ENCODE peak calls at places on chromosomes 4 and X, in seven cellular contexts. One of them, this sample, is unnamed.

GRCh38 chrX:130834830-130835229 is 68.2 kb downstream of the ENOX2 start:
- DNase-seq in lower lobe of right lung: no peak
- DNase-seq in testis: no peak
- DNase-seq in pancreas: no peak
- DNase-seq in mesothelial cell of epicardium: no peak
- DNase-seq in ecto neural progenitor cell: no peak
- DNase-seq in tibial nerve: no peak
- DNase-seq in this sample: no peak

GRCh38 chr4:7515390-7515902 is 80.7 kb upstream of the PSAPL1 start:
- DNase-seq in tibial nerve: no peak
- DNase-seq in mesothelial cell of epicardium: no peak
- DNase-seq in lower lobe of right lung: no peak
- DNase-seq in pancreas: peak; percentile 39
- DNase-seq in ecto neural progenitor cell: no peak
- DNase-seq in testis: peak; percentile 24
- DNase-seq in this sample: no peak

GRCh38 chr4:152983774-152984411 is 47.8 kb downstream of the FHDC1 start:
- DNase-seq in ecto neural progenitor cell: no peak
- DNase-seq in tibial nerve: no peak
- DNase-seq in mesothelial cell of epicardium: no peak
- DNase-seq in lower lobe of right lung: no peak
- DNase-seq in testis: no peak
- DNase-seq in pancreas: no peak
- DNase-seq in this sample: no peak

GRCh38 chr4:68927165-68927564 is 24.4 kb downstream of the UGT2A3 start:
- DNase-seq in tibial nerve: no peak
- DNase-seq in mesothelial cell of epicardium: no peak
- DNase-seq in pancreas: no peak
- DNase-seq in testis: no peak
- DNase-seq in lower lobe of right lung: no peak
- DNase-seq in ecto neural progenitor cell: no peak
- DNase-seq in this sample: no peak

GRCh38 chr4:36256398-36256828 is 12.1 kb upstream of the ARAP2 start:
- DNase-seq in ecto neural progenitor cell: no peak
- DNase-seq in mesothelial cell of epicardium: no peak
- DNase-seq in testis: no peak
- DNase-seq in pancreas: no peak
- DNase-seq in lower lobe of right lung: no peak
- DNase-seq in tibial nerve: no peak
- DNase-seq in this sample: no peak

GRCh38 chr4:109701566-109702399 is 1.5 kb downstream of the CASP6 start:
- DNase-seq in lower lobe of right lung: no peak
- DNase-seq in testis: no peak
- DNase-seq in tibial nerve: no peak
- DNase-seq in mesothelial cell of epicardium: no peak
- DNase-seq in ecto neural progenitor cell: no peak
- DNase-seq in pancreas: no peak
- DNase-seq in this sample: no peak

GRCh38 chr4:102616661-102617060 is 115.5 kb downstream of the NFKB1 start:
- DNase-seq in ecto neural progenitor cell: no peak
- DNase-seq in tibial nerve: no peak
- DNase-seq in mesothelial cell of epicardium: no peak
- DNase-seq in testis: no peak
- DNase-seq in pancreas: no peak
- DNase-seq in lower lobe of right lung: no peak
- DNase-seq in this sample: no peak

GRCh38 chr4:110164251-110164650 is 34.2 kb downstream of the ELOVL6 start:
- DNase-seq in testis: no peak
- DNase-seq in pancreas: no peak
- DNase-seq in ecto neural progenitor cell: no peak
- DNase-seq in lower lobe of right lung: no peak
- DNase-seq in mesothelial cell of epicardium: no peak
- DNase-seq in tibial nerve: no peak
- DNase-seq in this sample: no peak

GRCh38 chr4:42574873-42575272 is 82.0 kb downstream of the ATP8A1 start:
- DNase-seq in testis: no peak
- DNase-seq in pancreas: no peak
- DNase-seq in mesothelial cell of epicardium: no peak
- DNase-seq in tibial nerve: no peak
- DNase-seq in ecto neural progenitor cell: no peak
- DNase-seq in lower lobe of right lung: no peak
- DNase-seq in this sample: no peak

GRCh38 chr4:186900232-186900900 is 176.7 kb upstream of the FAT1 start:
- DNase-seq in testis: no peak
- DNase-seq in lower lobe of right lung: no peak
- DNase-seq in mesothelial cell of epicardium: no peak
- DNase-seq in tibial nerve: no peak
- DNase-seq in pancreas: no peak
- DNase-seq in ecto neural progenitor cell: no peak
- DNase-seq in this sample: no peak

GRCh38 chrX:28880136-28880535 is 292.9 kb downstream of the IL1RAPL1 start:
- DNase-seq in lower lobe of right lung: no peak
- DNase-seq in pancreas: no peak
- DNase-seq in testis: no peak
- DNase-seq in ecto neural progenitor cell: no peak
- DNase-seq in tibial nerve: no peak
- DNase-seq in mesothelial cell of epicardium: no peak
- DNase-seq in this sample: no peak

GRCh38 chr4:828641-829271 is 2.8 kb upstream of the CPLX1 start:
- DNase-seq in lower lobe of right lung: peak; percentile 41
- DNase-seq in mesothelial cell of epicardium: no peak
- DNase-seq in ecto neural progenitor cell: peak; percentile 58
- DNase-seq in tibial nerve: no peak
- DNase-seq in pancreas: peak; percentile 86
- DNase-seq in testis: no peak
- DNase-seq in this sample: peak; percentile 75

GRCh38 chrX:53000447-53001208 is 42.3 kb upstream of the FAM156A start:
- DNase-seq in mesothelial cell of epicardium: no peak
- DNase-seq in lower lobe of right lung: no peak
- DNase-seq in pancreas: no peak
- DNase-seq in testis: no peak
- DNase-seq in ecto neural progenitor cell: no peak
- DNase-seq in tibial nerve: no peak
- DNase-seq in this sample: no peak

GRCh38 chr4:123976285-123976684 is 579.7 kb downstream of the SPRY1 start:
- DNase-seq in lower lobe of right lung: no peak
- DNase-seq in tibial nerve: no peak
- DNase-seq in ecto neural progenitor cell: peak; percentile 48
- DNase-seq in testis: no peak
- DNase-seq in mesothelial cell of epicardium: no peak
- DNase-seq in pancreas: no peak
- DNase-seq in this sample: no peak

GRCh38 chr4:128225148-128225547 is 62.5 kb downstream of the PGRMC2 start:
- DNase-seq in ecto neural progenitor cell: no peak
- DNase-seq in testis: no peak
- DNase-seq in pancreas: no peak
- DNase-seq in tibial nerve: no peak
- DNase-seq in lower lobe of right lung: no peak
- DNase-seq in mesothelial cell of epicardium: peak; percentile 52
- DNase-seq in this sample: no peak

GRCh38 chr4:3257125-3257690 is 8.2 kb downstream of the MSANTD1 start:
- DNase-seq in tibial nerve: peak; percentile 3
- DNase-seq in pancreas: no peak
- DNase-seq in testis: no peak
- DNase-seq in lower lobe of right lung: no peak
- DNase-seq in mesothelial cell of epicardium: no peak
- DNase-seq in ecto neural progenitor cell: no peak
- DNase-seq in this sample: no peak

GRCh38 chr4:158837527-158838141 is 68.8 kb downstream of the FNIP2 start:
- DNase-seq in testis: no peak
- DNase-seq in pancreas: no peak
- DNase-seq in lower lobe of right lung: no peak
- DNase-seq in ecto neural progenitor cell: no peak
- DNase-seq in tibial nerve: no peak
- DNase-seq in mesothelial cell of epicardium: no peak
- DNase-seq in this sample: no peak

GRCh38 chrX:33336783-33337182 is 125.4 kb upstream of the DMD start:
- DNase-seq in mesothelial cell of epicardium: no peak
- DNase-seq in ecto neural progenitor cell: peak; percentile 41
- DNase-seq in pancreas: no peak
- DNase-seq in lower lobe of right lung: no peak
- DNase-seq in testis: peak; percentile 35
- DNase-seq in tibial nerve: no peak
- DNase-seq in this sample: no peak

This sample was measured in 8988T.